ENCODE peak calls at places on chromosomes 7 and 10, in four cellular contexts. X is brain microvascular endothelial cell, W is mucosa of descending colon, H is upper lobe of right lung. V is an unnamed sample.

GRCh38 chr7:134449596-134450194 is 9.2 kb downstream of the AKR1B1 start:
- DNase-seq in W (no peak), H (no peak), X (no peak), V (peak; percentile 39)

GRCh38 chr10:93280699-93281366 is 201.3 kb downstream of the MYOF start:
- DNase-seq in W (no peak), X (no peak), H (no peak), V (no peak)

GRCh38 chr10:123044391-123044790 is 35.6 kb downstream of the ACADSB start:
- DNase-seq in H (no peak), X (no peak), W (no peak), V (no peak)

GRCh38 chr10:15363031-15363430 is 8.1 kb downstream of the FAM171A1 start:
- DNase-seq in H (no peak), W (no peak), X (peak; percentile 29), V (peak; percentile 39)

GRCh38 chr10:1379601-1380000 is 323.4 kb downstream of the WDR37 start:
- DNase-seq in H (no peak), X (no peak), W (no peak), V (no peak)

GRCh38 chr10:97078280-97079156 is 107.2 kb downstream of the SLIT1 start:
- DNase-seq in H (no peak), X (no peak), W (no peak), V (no peak)

GRCh38 chr7:56091591-56091990 is 1.2 kb downstream of the PHKG1 start:
- DNase-seq in W (no peak), X (no peak), H (no peak), V (no peak)

GRCh38 chr10:7412482-7413251 is 1.8 kb upstream of the SFMBT2 start:
- DNase-seq in X (no peak), H (peak; percentile 81), W (peak; percentile 49), V (no peak)

GRCh38 chr7:81776972-81777371 is 7.1 kb upstream of the HGF start:
- DNase-seq in W (no peak), X (no peak), H (no peak), V (no peak)